ENCODE peak calls at places on chromosomes 12 and 14, in seven cellular contexts. P is tibial nerve, N is hepatocyte, A is cardiac muscle cell, Y is heart right ventricle, R is breast epithelium, X is adrenal gland. F is an unnamed sample. For H3K4me1, the result is how much of the 10 kb centered on the place peaks cover.

GRCh38 chr12:12153596-12153995 is 82.9 kb downstream of the BCL2L14 start:
- DNase-seq in N (no peak), R (no peak), X (no peak), A (no peak), P (no peak), Y (no peak), F (no peak)

GRCh38 chr14:77119852-77120251 is 21.7 kb downstream of the ZDHHC22 start:
- DNase-seq in N (no peak), Y (no peak), X (no peak), R (no peak), P (no peak), A (no peak), F (no peak)

GRCh38 chr14:35374273-35374681 is 30.3 kb downstream of the NFKBIA start:
- DNase-seq in X (peak), R (no peak), P (peak), A (peak), N (peak), Y (no peak), F (no peak)

GRCh38 chr12:132393245-132393795 is 63.9 kb upstream of the GALNT9 start:
- DNase-seq in A (no peak), X (peak), N (peak), P (no peak), R (peak), Y (no peak), F (no peak)

GRCh38 chr12:122023339-122024131 is 1.9 kb downstream of the BCL7A start:
- DNase-seq in R (peak), X (peak), Y (peak), A (peak), P (no peak), N (peak), F (peak)

GRCh38 chr12:122208073-122208820 is 4.7 kb downstream of the B3GNT4 start:
- DNase-seq in A (no peak), R (no peak), N (no peak), P (no peak), Y (no peak), X (no peak), F (no peak)

GRCh38 chr12:130832561-130833209 is 6.4 kb downstream of the STX2 start:
- DNase-seq in X (peak), R (no peak), P (no peak), N (peak), A (peak), Y (no peak), F (no peak)

GRCh38 chr14:99715266-99716000 is 31.3 kb downstream of the CYP46A1 start:
- DNase-seq in Y (no peak), R (no peak), N (peak), P (no peak), X (no peak), A (no peak), F (no peak)

GRCh38 chr14:56059054-56059453 is 59.2 kb upstream of the PELI2 start:
- DNase-seq in R (no peak), N (peak), Y (no peak), X (peak), P (no peak), A (peak), F (no peak)

GRCh38 chr12:108115123-108115745 is 13.9 kb upstream of the WSCD2 start:
- DNase-seq in X (no peak), A (no peak), Y (no peak), P (no peak), R (no peak), N (no peak), F (no peak)

GRCh38 chr12:119672194-119672593 is 4.3 kb downstream of the PRKAB1 start:
- DNase-seq in R (no peak), A (no peak), Y (no peak), X (no peak), N (no peak), P (no peak), F (no peak)

GRCh38 chr14:69771136-69771535 is 4.2 kb downstream of the SRSF5 start:
- DNase-seq in R (no peak), A (no peak), X (no peak), Y (no peak), P (no peak), N (no peak), F (no peak)

GRCh38 chr12:93793983-93794382 is 116.8 kb downstream of the CRADD start:
- DNase-seq in N (no peak), P (no peak), R (no peak), X (no peak), A (peak), Y (no peak), F (no peak)

GRCh38 chr12:116736962-116737773 is 701 bp downstream of the SPRING1 start:
- DNase-seq in X (no peak), N (peak), Y (no peak), A (no peak), R (no peak), P (no peak), F (no peak)

GRCh38 chr14:79044894-79045624 is 874.9 kb downstream of the NRXN3 start:
- DNase-seq in Y (no peak), X (peak), R (no peak), N (peak), P (no peak), A (peak), F (no peak)

GRCh38 chr14:103879570-103880333 is 32.4 kb upstream of the PPP1R13B start:
- DNase-seq in X (peak), R (peak), P (no peak), A (peak), Y (peak), N (peak), F (no peak)

GRCh38 chr12:14884458-14884878 is 1.2 kb downstream of the MGP start:
- DNase-seq in A (peak), Y (peak), N (peak), R (peak), X (peak), P (peak), F (peak)

DNA sequence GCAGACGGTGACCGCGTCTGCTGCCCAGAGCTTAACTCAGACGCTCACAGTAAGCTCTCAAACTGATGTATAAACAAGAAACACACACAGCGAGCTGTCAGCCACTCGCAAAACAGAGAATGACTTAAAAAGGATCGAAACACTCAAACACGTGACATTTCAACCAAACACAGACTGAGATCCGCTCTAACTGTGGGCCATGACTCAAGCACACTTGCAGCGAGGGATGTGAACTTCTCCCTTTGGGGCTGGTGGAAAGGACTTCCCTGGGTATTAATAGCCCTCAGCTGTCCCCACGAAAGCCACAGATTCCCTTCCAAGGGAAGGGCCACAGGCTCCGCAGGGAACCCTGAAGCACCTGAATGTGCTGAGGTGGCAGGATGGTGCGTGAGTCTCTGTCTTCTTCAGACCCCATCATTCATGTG is 29.1 kb downstream of the CCDC88C start:
- DNase-seq in N (no peak), P (no peak), R (no peak), Y (no peak), A (no peak), X (no peak), F (no peak)
- H3K4me1 ChIP-seq in N (under half), P (under half), R (under half), Y (under half), A (under half), X (under half), F (under half)

DNA sequence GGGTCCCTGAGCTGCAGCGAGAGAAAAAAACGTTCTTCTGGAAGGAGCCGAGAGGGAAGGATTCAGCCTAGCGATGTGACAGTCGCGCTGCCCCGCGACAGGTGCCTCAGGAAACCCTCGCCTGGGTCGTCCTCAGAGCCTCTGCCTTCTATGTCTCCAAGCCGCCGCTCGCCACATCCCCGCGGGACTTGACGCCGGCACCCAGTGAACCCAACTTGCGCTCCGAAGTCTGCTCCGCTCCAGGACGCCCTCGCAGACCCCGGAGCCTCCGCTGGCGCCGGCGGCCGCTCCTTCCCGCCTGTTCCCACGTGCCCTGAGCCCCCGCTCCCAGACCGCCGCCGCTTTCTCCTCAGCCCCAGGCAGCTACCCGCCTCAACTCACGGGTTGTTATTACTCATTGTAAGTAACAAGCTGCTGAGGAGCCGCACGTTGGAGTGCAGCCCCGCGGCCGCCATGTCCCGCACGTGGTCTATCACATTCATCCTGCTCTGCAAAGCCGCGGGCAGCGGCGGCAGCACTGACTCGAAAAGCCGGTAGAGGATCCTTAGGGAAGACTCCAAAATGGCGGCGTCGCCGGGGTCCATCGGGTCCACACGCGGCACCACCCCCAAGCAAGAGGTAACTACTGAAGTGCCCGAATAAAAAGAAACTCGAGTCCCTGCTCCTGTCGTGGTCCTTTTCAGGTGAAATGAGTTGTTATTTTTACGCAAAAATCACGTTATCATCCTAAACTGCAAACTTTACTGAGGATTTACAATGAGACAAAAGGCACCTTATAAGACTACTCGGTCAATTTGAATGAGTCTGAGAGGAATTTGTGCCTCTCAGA is at the start of gene ANAPC7:
- DNase-seq in P (peak), Y (peak), R (peak), A (peak), N (peak), X (peak), F (peak)
- TF ChIP-seq CTCF in P (peak), Y (no peak), R (peak), A (peak), N (peak), X (peak), F (peak)

GRCh38 chr12:95206916-95207315 is 10.4 kb downstream of the FGD6 start:
- DNase-seq in N (no peak), Y (no peak), A (no peak), X (no peak), P (no peak), R (no peak), F (no peak)

GRCh38 chr12:95205016-95205415 is 12.3 kb downstream of the FGD6 start:
- DNase-seq in X (no peak), P (no peak), N (no peak), A (no peak), R (no peak), Y (no peak), F (no peak)

GRCh38 chr12:95207407-95207806 is 9.9 kb downstream of the FGD6 start:
- DNase-seq in N (no peak), R (no peak), A (no peak), X (no peak), Y (no peak), P (no peak), F (no peak)

GRCh38 chr12:95204141-95204866 is 13.0 kb downstream of the FGD6 start:
- DNase-seq in N (peak), P (no peak), Y (no peak), R (no peak), A (peak), X (peak), F (no peak)

GRCh38 chr12:95205685-95206084 is 11.6 kb downstream of the FGD6 start:
- DNase-seq in N (peak), X (peak), P (no peak), Y (no peak), R (no peak), A (peak), F (no peak)
- H3K4me1 ChIP-seq in N (half or more), X (half or more), P (half or more), Y (under half), R (under half), A (half or more), F (under half)

DNA sequence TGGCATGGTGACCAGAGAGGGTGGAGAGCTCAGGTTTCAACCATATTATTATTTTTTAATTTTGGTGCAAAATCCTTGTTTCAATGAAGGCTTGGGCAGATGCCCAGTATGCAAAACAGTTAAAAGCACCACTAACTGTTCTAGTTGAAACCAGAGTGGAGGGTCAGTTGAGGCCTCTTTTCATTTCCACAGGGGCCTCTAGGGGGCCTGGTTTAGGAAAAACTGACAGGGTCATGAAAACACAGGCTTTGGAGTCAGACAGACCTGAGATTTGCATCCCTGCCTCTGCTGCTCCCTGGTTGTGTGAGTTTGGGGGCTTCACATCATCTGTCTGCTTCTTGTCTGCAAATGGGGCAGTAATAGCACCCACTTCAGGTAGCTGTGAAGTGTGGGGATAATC is 3.3 kb upstream of the RPH3A start:
- DNase-seq in N (no peak), R (no peak), P (no peak), Y (no peak), A (no peak), X (no peak), F (no peak)
- TF ChIP-seq CTCF in N (no peak), R (no peak), P (no peak), Y (no peak), A (no peak), X (no peak), F (no peak)